ENCODE peak calls at places on chromosome 11, in four cellular contexts. X is IMR-90, F is HepG2, G is K562. J is an unnamed sample.

GRCh38 chr11:120134931-120135228 is 3.0 kb downstream of the TRIM29 start:
- DNase-seq in X (no peak), F (no peak), G (no peak), J (no peak)

GRCh38 chr11:120722539-120722938 is 211.0 kb downstream of the GRIK4 start:
- DNase-seq in X (no peak), F (no peak), G (no peak), J (no peak)

GRCh38 chr11:75389276-75389605 is 10.1 kb upstream of the RPS3 start:
- DNase-seq in X (peak), F (no peak), G (no peak), J (no peak)

GRCh38 chr11:1746956-1747752 is 3.2 kb downstream of the IFITM10 start:
- DNase-seq in X (no peak), F (no peak), G (no peak), J (no peak)

GRCh38 chr11:129951201-129951882 is 51.3 kb downstream of the PRDM10 start:
- DNase-seq in X (no peak), F (no peak), G (no peak), J (no peak)

GRCh38 chr11:117199061-117199915 is at the start of gene TAGLN:
- DNase-seq in X (peak), F (peak), G (no peak), J (no peak)

GRCh38 chr11:118918128-118918685 is 7.5 kb downstream of the BCL9L start:
- DNase-seq in X (peak), F (peak), G (peak), J (peak)

GRCh38 chr11:1546536-1547466 is 25.3 kb downstream of the DUSP8 start:
- DNase-seq in X (peak), F (no peak), G (peak), J (peak)

GRCh38 chr11:99257131-99257530 is 236.4 kb downstream of the CNTN5 start:
- DNase-seq in X (no peak), F (peak), G (no peak), J (no peak)

GRCh38 chr11:134155946-134156865 is 67.6 kb downstream of the NCAPD3 start:
- DNase-seq in X (no peak), F (no peak), G (no peak), J (no peak)

GRCh38 chr11:88293931-88294330 is 43.6 kb downstream of the CTSC start:
- DNase-seq in X (peak), F (no peak), G (no peak), J (no peak)

GRCh38 chr11:114200351-114200750 is 95.8 kb upstream of the NNMT start:
- DNase-seq in X (no peak), F (no peak), G (no peak), J (no peak)

GRCh38 chr11:133952199-133953190 is 4.3 kb downstream of the IGSF9B start:
- DNase-seq in X (no peak), F (no peak), G (no peak), J (no peak)

GRCh38 chr11:112172362-112172994 is 2.8 kb upstream of the BCO2 start:
- DNase-seq in X (peak), F (no peak), G (no peak), J (no peak)

GRCh38 chr11:69534166-69534530 is 52.7 kb downstream of the LINC01488 start:
- DNase-seq in X (no peak), F (no peak), G (no peak), J (no peak)

GRCh38 chr11:46489668-46490560 is 98.3 kb upstream of the CHRM4 start:
- DNase-seq in X (peak), F (peak), G (peak), J (peak)

GRCh38 chr11:96714689-96715088 is 324.9 kb downstream of the JRKL start:
- DNase-seq in X (no peak), F (no peak), G (no peak), J (no peak)

GRCh38 chr11:127710831-127711230 is 710.3 kb upstream of the KIRREL3 start:
- DNase-seq in X (no peak), F (no peak), G (no peak), J (no peak)

GRCh38 chr11:71223671-71224660 is 28.4 kb downstream of the SHANK2 start:
- DNase-seq in X (no peak), F (no peak), G (no peak), J (no peak)

GRCh38 chr11:71222318-71223080 is 29.9 kb downstream of the SHANK2 start:
- DNase-seq in X (no peak), F (no peak), G (no peak), J (no peak)

GRCh38 chr11:71221201-71221600 is 31.2 kb downstream of the SHANK2 start:
- DNase-seq in X (no peak), F (no peak), G (no peak), J (no peak)

GRCh38 chr11:71223081-71223405 is 29.3 kb downstream of the SHANK2 start:
- DNase-seq in X (no peak), F (no peak), G (no peak), J (no peak)

DNA sequence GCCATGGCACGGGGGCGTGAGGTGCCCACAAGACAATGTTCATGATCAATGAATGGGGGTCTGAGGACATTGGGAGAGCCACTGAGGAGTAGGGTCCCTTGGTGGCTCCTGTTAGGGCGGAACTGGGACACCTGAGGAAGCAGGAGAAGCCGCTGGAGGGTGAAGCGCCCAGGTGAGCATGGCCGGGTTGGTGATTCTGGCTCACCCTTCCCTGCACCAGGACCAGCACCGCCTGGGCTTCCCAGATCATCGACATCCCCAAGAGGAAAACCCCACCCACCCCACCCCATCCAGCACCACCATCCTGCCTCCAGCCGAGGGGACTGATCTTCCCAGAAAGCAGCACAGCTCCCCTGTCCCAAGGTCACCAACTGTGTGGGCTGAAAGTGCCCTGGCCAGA is 30.5 kb downstream of the SHANK2 start:
- DNase-seq in X (no peak), F (no peak), G (no peak), J (no peak)
- TF ChIP-seq MAZ in X (no peak), F (no peak), G (no peak), J (no peak)

DNA sequence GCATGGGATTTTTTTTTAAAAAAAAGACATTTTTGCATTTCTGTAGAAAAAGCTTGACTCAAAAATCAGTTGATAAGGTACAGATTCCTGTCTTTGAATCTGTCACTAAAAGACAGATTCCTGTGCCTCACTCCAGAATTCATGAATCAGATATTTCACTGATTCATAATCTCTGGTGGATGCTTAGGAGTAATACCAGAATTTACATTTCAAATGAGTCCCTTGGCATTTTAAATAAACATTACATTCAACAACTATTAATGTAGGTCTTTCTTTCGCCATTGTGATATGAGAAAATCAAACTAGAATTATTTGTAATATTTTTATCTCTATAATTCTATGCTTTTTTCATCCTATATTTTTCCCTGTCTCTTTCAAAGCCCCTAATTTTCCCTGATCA is 128.3 kb downstream of the APIP start:
- DNase-seq in X (peak), F (no peak), G (no peak), J (no peak)
- TF ChIP-seq MAZ in X (no peak), F (no peak), G (no peak), J (no peak)

DNA sequence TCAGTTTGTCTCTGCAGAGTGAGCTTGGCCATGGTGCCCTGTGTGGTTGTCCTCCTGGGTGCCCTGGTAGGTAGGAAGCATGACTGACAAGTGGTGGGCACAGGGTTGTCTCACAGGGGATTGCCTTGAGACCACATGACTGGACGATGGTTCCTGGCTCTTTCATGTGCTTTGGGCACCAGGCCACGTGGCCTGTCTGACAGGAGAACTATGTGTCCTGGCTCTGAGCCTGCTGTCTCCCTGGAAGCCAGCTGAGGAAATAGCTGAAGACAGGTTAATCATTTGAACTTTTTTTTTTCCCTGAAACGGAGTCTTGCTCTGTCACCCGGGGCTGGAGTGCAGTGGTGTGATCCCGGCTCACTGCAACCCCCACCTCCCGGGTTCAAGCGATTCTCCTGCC is 93.2 kb downstream of the LDLRAD3 start:
- DNase-seq in X (peak), F (no peak), G (no peak), J (no peak)
- TF ChIP-seq MAZ in X (no peak), F (no peak), G (no peak), J (no peak)

GRCh38 chr11:62054081-62054480 is 69.7 kb upstream of the INCENP start:
- DNase-seq in X (no peak), F (no peak), G (no peak), J (no peak)
- TF ChIP-seq MAZ in X (no peak), F (no peak), G (no peak), J (no peak)

J was measured in A549.